ENCODE peak calls at places on chromosomes 7 and 10, in eight cellular contexts. L, Q, G, F, H, J, O and M are unnamed samples.

GRCh38 chr7:158474488-158474887 is 113.1 kb downstream of the PTPRN2 start:
- DNase-seq in J (no peak), H (no peak), G (no peak), O (no peak), Q (no peak), L (no peak), F (no peak), M (no peak)

GRCh38 chr10:83425306-83425705 is 714.0 kb upstream of the GHITM start:
- DNase-seq in G (no peak), L (no peak), Q (no peak), O (no peak), J (no peak), H (no peak), F (no peak), M (no peak)

GRCh38 chr10:133297504-133297903 is 11.2 kb downstream of the TUBGCP2 start:
- DNase-seq in F (no peak), G (no peak), H (no peak), O (no peak), J (no peak), L (no peak), Q (no peak), M (no peak)

GRCh38 chr10:53537508-53537907 is 764.9 kb upstream of the MBL2 start:
- DNase-seq in F (no peak), H (peak), J (no peak), Q (peak), L (no peak), G (no peak), O (no peak), M (no peak)

GRCh38 chr7:131328387-131329175 is 905 bp downstream of the MKLN1 start:
- DNase-seq in L (peak), O (no peak), F (no peak), J (peak), G (no peak), H (peak), Q (no peak), M (no peak)

GRCh38 chr7:831596-832291 is 532 bp upstream of the SUN1 start:
- DNase-seq in L (peak), G (no peak), J (peak), O (peak), F (no peak), H (peak), Q (no peak), M (no peak)

GRCh38 chr7:69373171-69374035 is 224.9 kb upstream of the AUTS2 start:
- DNase-seq in G (no peak), O (no peak), F (no peak), H (no peak), Q (no peak), L (peak), J (peak), M (no peak)

GRCh38 chr10:71756441-71757191 is 16.7 kb downstream of the VSIR start:
- DNase-seq in O (no peak), L (no peak), H (no peak), G (no peak), F (no peak), Q (no peak), J (peak), M (no peak)

GRCh38 chr10:52959810-52960209 is 187.2 kb upstream of the MBL2 start:
- DNase-seq in F (no peak), H (no peak), L (no peak), G (no peak), Q (no peak), J (no peak), O (no peak), M (no peak)

GRCh38 chr7:82382276-82382675 is 61.3 kb downstream of the CACNA2D1 start:
- DNase-seq in J (no peak), O (no peak), Q (no peak), F (no peak), H (peak), G (no peak), L (no peak), M (peak)

GRCh38 chr7:926061-927030 is 28.1 kb downstream of the ADAP1 start:
- DNase-seq in F (peak), Q (no peak), O (no peak), G (peak), L (no peak), J (no peak), H (no peak), M (peak)

GRCh38 chr10:77666821-77667220 is 29.2 kb upstream of the KCNMA1 start:
- DNase-seq in J (peak), L (no peak), G (no peak), Q (no peak), F (no peak), O (no peak), H (no peak), M (no peak)

GRCh38 chr10:100976906-100977305 is 7.6 kb downstream of the SEMA4G start:
- DNase-seq in F (peak), H (peak), L (no peak), Q (no peak), O (no peak), G (no peak), J (no peak), M (no peak)

GRCh38 chr7:26958834-26959233 is 94.4 kb upstream of the SKAP2 start:
- DNase-seq in F (no peak), H (peak), Q (no peak), L (peak), O (peak), G (no peak), J (peak), M (no peak)

GRCh38 chr7:140375808-140376730 is 22.3 kb downstream of the SLC37A3 start:
- DNase-seq in L (no peak), O (no peak), J (no peak), G (no peak), H (no peak), Q (no peak), F (no peak), M (no peak)

GRCh38 chr10:89062861-89063260 is 72.3 kb downstream of the FAS start:
- DNase-seq in Q (no peak), J (no peak), L (no peak), H (no peak), F (peak), G (no peak), O (no peak), M (no peak)

GRCh38 chr7:28854750-28855074 is 103.4 kb downstream of the TRIL start:
- DNase-seq in J (no peak), L (no peak), F (no peak), G (no peak), O (no peak), Q (no peak), H (no peak), M (no peak)

GRCh38 chr10:121942749-121943148 is 14.9 kb upstream of the ATE1 start:
- DNase-seq in J (peak), G (no peak), L (peak), F (no peak), O (peak), Q (no peak), H (peak), M (no peak)

GRCh38 chr10:110471566-110472139 is 26.1 kb upstream of the DUSP5 start:
- DNase-seq in Q (no peak), O (peak), G (no peak), L (no peak), J (peak), F (no peak), H (peak), M (no peak)

GRCh38 chr10:12717981-12718707 is 283.4 kb downstream of the CCDC3 start:
- DNase-seq in H (peak), Q (no peak), O (no peak), F (no peak), G (no peak), L (no peak), J (no peak), M (no peak)

GRCh38 chr10:119270893-119271361 is 63.6 kb downstream of the GRK5 start:
- DNase-seq in J (no peak), L (no peak), F (peak), H (peak), G (peak), Q (no peak), O (no peak), M (no peak)

GRCh38 chr7:143906895-143907294 is 4.9 kb upstream of the TCAF1 start:
- DNase-seq in J (no peak), F (no peak), O (no peak), L (no peak), H (no peak), G (no peak), Q (no peak), M (peak)

GRCh38 chr7:87926581-87927461 is 7.2 kb upstream of the ADAM22 start:
- DNase-seq in Q (no peak), G (peak), L (peak), J (no peak), F (no peak), H (no peak), O (no peak), M (peak)

GRCh38 chr10:90732581-90732980 is 125.3 kb downstream of the HTR7 start:
- DNase-seq in O (no peak), Q (no peak), L (no peak), F (no peak), J (no peak), H (no peak), G (no peak), M (no peak)

GRCh38 chr10:113985342-113985844 is 58.3 kb upstream of the ADRB1 start:
- DNase-seq in J (no peak), F (no peak), L (no peak), Q (no peak), H (no peak), G (no peak), O (no peak), M (no peak)

GRCh38 chr7:35624299-35625186 is 70.4 kb downstream of the HERPUD2 start:
- DNase-seq in J (peak), O (no peak), F (no peak), L (peak), Q (peak), H (peak), G (no peak), M (peak)

GRCh38 chr7:93515144-93515543 is 59.4 kb downstream of the CALCR start:
- DNase-seq in G (no peak), L (peak), F (no peak), H (peak), O (no peak), Q (no peak), J (no peak), M (no peak)

GRCh38 chr10:122461729-122462532 is 578 bp downstream of the HTRA1 start:
- DNase-seq in L (peak), H (peak), J (no peak), Q (no peak), G (no peak), F (peak), O (no peak), M (no peak)

GRCh38 chr10:13634207-13634606 is 47.4 kb downstream of the PRPF18 start:
- DNase-seq in O (no peak), J (peak), H (no peak), L (peak), Q (no peak), G (no peak), F (no peak), M (no peak)

GRCh38 chr10:102154466-102155116 is 2.4 kb downstream of the NOLC1 start:
- DNase-seq in F (peak), Q (no peak), J (no peak), H (peak), G (no peak), L (no peak), O (no peak), M (no peak)

GRCh38 chr7:98286701-98287485 is 5.4 kb downstream of the BRI3 start:
- DNase-seq in O (no peak), F (no peak), J (no peak), Q (peak), L (no peak), H (no peak), G (no peak), M (no peak)
- H3K4me3 ChIP-seq in O (no peak), F (no peak), J (peak), Q (no peak), L (peak), H (no peak), G (no peak), M (no peak)

DNA sequence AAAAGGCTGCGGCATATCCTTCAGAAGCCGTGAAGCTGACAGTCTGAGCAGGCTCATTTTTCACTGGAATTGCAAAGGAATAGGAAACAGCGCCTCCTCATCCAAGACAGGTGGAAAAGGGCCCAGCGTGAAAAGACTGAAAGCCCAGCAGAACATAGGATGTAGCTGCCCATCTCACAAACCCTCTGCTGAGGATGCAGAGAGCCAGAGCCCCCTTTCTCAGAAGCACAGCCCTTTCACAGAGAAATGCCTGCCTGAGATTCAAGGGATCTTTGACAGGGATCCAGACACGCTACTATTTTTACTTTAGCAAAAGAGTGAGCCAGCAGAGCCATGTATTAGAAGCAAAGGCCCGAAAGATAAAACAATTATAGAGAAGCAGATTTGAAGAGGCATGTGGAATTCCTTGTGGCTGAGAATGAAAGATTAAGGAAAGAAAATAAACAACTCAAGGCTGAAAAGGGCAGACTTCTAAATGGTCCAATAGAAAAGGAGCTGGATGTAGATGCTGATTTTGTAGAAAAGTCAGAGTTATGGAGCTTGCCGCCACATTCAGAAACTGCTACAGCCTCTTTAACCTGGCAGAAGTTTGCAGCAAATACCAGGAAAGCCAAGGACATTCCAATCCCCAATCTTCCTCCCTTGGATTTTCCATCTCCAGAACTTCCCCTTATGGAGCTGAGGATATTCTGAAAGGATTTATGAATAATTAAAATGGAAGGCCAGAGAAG is 36.9 kb downstream of the GDI2 start:
- DNase-seq in J (no peak), F (no peak), H (no peak), Q (peak), L (peak), O (no peak), G (no peak), M (no peak)
- H3K4me3 ChIP-seq in J (no peak), F (no peak), H (no peak), Q (no peak), L (peak), O (no peak), G (no peak), M (no peak)

GRCh38 chr7:117018713-117019112 is 65.4 kb downstream of the ST7 start:
- DNase-seq in J (no peak), Q (no peak), F (no peak), H (no peak), G (no peak), L (no peak), O (no peak), M (no peak)

GRCh38 chr7:117019287-117019686 is 66.0 kb downstream of the ST7 start:
- DNase-seq in J (no peak), O (no peak), H (peak), L (no peak), Q (no peak), G (no peak), F (no peak), M (no peak)

GRCh38 chr7:117021366-117021765 is 68.1 kb downstream of the ST7 start:
- DNase-seq in F (no peak), G (no peak), O (no peak), H (no peak), Q (no peak), J (no peak), L (no peak), M (no peak)

GRCh38 chr7:117020605-117021002 is 67.3 kb downstream of the ST7 start:
- DNase-seq in J (peak), Q (no peak), F (no peak), L (no peak), H (no peak), O (no peak), G (no peak), M (no peak)

DNA sequence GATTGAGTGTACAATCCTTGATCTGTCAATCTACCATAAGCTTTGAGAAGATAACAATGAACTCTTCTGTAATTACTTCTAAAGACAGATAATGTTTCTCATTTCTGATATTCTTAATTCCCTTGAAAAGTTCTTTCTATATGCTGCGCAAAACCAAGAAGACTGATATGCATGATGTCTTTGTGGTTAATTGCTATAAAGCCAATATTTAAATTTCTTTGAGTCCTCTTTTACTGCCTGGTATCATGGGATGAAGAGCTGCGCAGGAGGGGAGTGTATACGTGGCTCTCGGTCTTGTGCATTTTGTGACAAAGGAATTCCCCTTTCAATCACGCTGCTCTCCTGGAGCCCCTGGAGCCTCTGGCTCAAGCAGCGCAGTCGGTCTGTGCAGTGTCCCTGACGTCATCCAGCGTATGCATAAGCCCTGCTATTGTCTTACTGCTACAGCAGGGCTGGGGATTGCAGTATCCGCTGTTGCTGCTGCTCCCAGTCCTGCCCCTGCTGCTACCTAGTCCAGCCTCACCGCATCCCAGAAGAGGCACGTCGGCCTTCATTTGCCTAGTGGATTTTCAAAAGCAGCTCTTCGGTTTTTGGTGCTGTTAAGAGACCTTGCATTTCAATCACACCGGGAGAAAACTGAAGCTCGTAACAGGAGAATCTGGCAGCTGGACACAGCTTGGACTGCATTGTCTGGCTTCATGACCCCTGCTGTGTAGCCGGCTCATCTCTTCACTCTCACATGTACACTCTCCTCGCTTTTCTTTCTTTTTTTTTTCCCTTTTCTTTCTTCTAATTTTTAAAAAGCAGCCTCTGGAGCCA is 66.7 kb downstream of the ST7 start:
- DNase-seq in F (peak), G (peak), Q (peak), H (peak), J (peak), L (peak), O (peak), M (no peak)
- H3K4me3 ChIP-seq in F (peak), G (no peak), Q (peak), H (no peak), J (peak), L (peak), O (peak), M (no peak)

GRCh38 chr7:13060173-13060572 is 372.7 kb downstream of the ARL4A start:
- DNase-seq in J (no peak), G (no peak), F (no peak), Q (no peak), L (no peak), H (no peak), O (no peak), M (no peak)

GRCh38 chr7:13062596-13062995 is 375.2 kb downstream of the ARL4A start:
- DNase-seq in Q (no peak), F (no peak), J (no peak), O (no peak), H (no peak), G (no peak), L (no peak), M (no peak)

GRCh38 chr7:13055732-13056369 is 368.4 kb downstream of the ARL4A start:
- DNase-seq in O (no peak), L (no peak), J (no peak), Q (no peak), H (no peak), F (no peak), G (no peak), M (no peak)

GRCh38 chr7:13061115-13061514 is 373.7 kb downstream of the ARL4A start:
- DNase-seq in Q (no peak), H (peak), F (no peak), O (no peak), L (no peak), G (no peak), J (no peak), M (no peak)

GRCh38 chr7:13057462-13058200 is 370.2 kb downstream of the ARL4A start:
- DNase-seq in F (no peak), J (no peak), Q (no peak), O (no peak), G (no peak), H (no peak), L (peak), M (no peak)
- H3K4me3 ChIP-seq in F (no peak), J (no peak), Q (no peak), O (no peak), G (no peak), H (no peak), L (no peak), M (no peak)

DNA sequence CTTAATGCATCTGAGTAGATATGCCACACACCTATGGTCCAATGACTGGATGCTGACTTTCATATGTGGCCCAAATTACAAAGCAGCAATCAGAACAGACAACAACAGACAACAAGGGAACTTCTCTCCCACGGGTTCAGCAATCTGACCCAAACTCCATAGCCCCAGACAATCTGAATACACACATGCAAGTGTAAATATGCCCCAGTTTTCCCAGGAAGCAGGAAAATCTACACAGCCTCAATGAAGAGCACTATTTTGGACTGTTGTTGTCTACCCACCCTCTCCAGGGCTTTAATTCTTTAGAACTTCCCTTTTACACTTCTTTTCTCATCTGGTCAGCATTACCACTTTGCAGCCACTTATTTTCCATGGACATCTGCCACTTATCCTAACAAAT is 2.0 kb upstream of the CCNY start:
- DNase-seq in J (no peak), F (no peak), L (no peak), H (no peak), Q (no peak), G (no peak), O (no peak), M (no peak)
- H3K4me3 ChIP-seq in J (peak), F (no peak), L (peak), H (no peak), Q (no peak), G (no peak), O (peak), M (no peak)

GRCh38 chr10:7876541-7877127 is 58.3 kb downstream of the TAF3 start:
- DNase-seq in G (no peak), O (no peak), Q (no peak), H (no peak), F (no peak), J (no peak), L (no peak), M (no peak)

GRCh38 chr10:7872041-7872442 is 53.7 kb downstream of the TAF3 start:
- DNase-seq in H (peak), J (no peak), O (no peak), L (peak), F (no peak), Q (peak), G (no peak), M (no peak)

GRCh38 chr10:7874864-7875263 is 56.6 kb downstream of the TAF3 start:
- DNase-seq in O (no peak), F (no peak), J (no peak), H (no peak), L (no peak), G (no peak), Q (no peak), M (no peak)
- H3K4me3 ChIP-seq in O (no peak), F (no peak), J (no peak), H (no peak), L (no peak), G (no peak), Q (no peak), M (no peak)

DNA sequence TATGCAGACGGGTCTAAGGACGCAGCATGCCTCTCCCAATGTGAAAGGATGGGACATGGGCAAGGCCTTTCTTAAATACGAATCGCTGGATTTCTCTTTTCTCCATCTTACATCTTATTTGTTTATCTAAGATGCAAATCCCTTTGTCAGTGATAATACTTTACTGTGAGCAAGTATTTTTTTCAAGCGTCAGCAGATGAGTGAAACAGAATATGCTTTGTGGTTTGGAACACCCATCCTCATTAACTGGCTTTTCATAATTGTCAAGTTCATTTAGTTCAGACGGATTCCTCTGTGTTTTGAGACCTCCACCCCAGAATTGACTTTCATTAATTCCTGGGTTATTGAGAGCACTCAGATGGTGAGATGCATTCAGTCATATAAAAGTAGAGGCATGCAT is 149.8 kb downstream of the NSUN6 start:
- DNase-seq in H (no peak), O (no peak), J (no peak), G (no peak), L (no peak), Q (no peak), F (no peak), M (no peak)
- H3K4me3 ChIP-seq in H (no peak), O (no peak), J (no peak), G (no peak), L (no peak), Q (no peak), F (no peak), M (no peak)